ENCODE peak calls at places on chromosomes 4 and X, in four cellular contexts. Q is lower leg skin; N is stimulated activated CD4-positive, alpha-beta T cell treated with anti-CD3 and anti-CD28 coated beads, Interleukin-4, amount 100 ng/mL, for 4 hours; V is COR-L47. S is an unnamed sample.

GRCh38 chr4:123453006-123453685 is 56.6 kb downstream of the SPRY1 start:
- DNase-seq in Q (no peak), N (no peak), V (no peak), S (no peak)

GRCh38 chrX:110086916-110087484 is 84.1 kb downstream of the TMEM164 start:
- DNase-seq in Q (no peak), N (no peak), V (no peak), S (no peak)

GRCh38 chr4:33467291-33467690 is 2747.1 kb downstream of the PCDH7 start:
- DNase-seq in Q (no peak), N (no peak), V (no peak), S (no peak)

GRCh38 chrX:44506688-44507087 is 36.0 kb downstream of the FUNDC1 start:
- DNase-seq in Q (no peak), N (no peak), V (no peak), S (no peak)

GRCh38 chr4:38976308-38976707 is 55.9 kb downstream of the TMEM156 start:
- DNase-seq in Q (no peak), N (no peak), V (no peak), S (no peak)

GRCh38 chrX:118348186-118348810 is 2.4 kb downstream of the WDR44 start:
- DNase-seq in Q (no peak), N (no peak), V (no peak), S (no peak)

GRCh38 chrX:101407748-101408529 is at the start of the genes GLA and HNRNPH2:
- DNase-seq in Q (peak), N (peak), V (peak), S (peak)

GRCh38 chr4:125369098-125369497 is 54.3 kb downstream of the FAT4 start:
- DNase-seq in Q (no peak), N (no peak), V (no peak), S (no peak)

GRCh38 chrX:65516756-65517155 is 17.8 kb downstream of the LAS1L start:
- DNase-seq in Q (no peak), N (no peak), V (no peak), S (no peak)

GRCh38 chr4:5710962-5711478 is at the start of gene EVC:
- DNase-seq in Q (peak), N (peak), V (no peak), S (no peak)